ENCODE peak calls at places on chromosomes 16 and 17, in seven cellular contexts. A is cardiac fibroblast; H is activated T-cell treated with anti-CD3 and anti-CD28 coated beads, Interleukin-2, amount 50 U/mL, for 72 hours; X is SK-MEL-5; D is caudate nucleus; S is HTR-8/SVneo; L is breast epithelium. F is an unnamed sample.

GRCh38 chr17:3916013-3916696 is at the start of gene P2RX1:
- DNase-seq in A (peak), H (peak), X (no peak), D (no peak), S (no peak), L (no peak), F (peak)

GRCh38 chr16:48542020-48542473 is 67.9 kb downstream of the N4BP1 start:
- DNase-seq in A (peak), H (no peak), X (peak), D (peak), S (peak), L (peak), F (peak)

GRCh38 chr17:45424769-45425124 is 7.9 kb downstream of the ARHGAP27 start:
- DNase-seq in A (no peak), H (no peak), X (no peak), D (no peak), S (no peak), L (no peak), F (no peak)

GRCh38 chr17:50272711-50273653 is 1.3 kb upstream of the TMEM92 start:
- DNase-seq in A (peak), H (peak), X (peak), D (no peak), S (peak), L (no peak), F (peak)

GRCh38 chr16:23976091-23977001 is 140.6 kb downstream of the PRKCB start:
- DNase-seq in A (no peak), H (peak), X (no peak), D (no peak), S (no peak), L (no peak), F (no peak)

GRCh38 chr16:56601325-56601724 is 7.1 kb upstream of the MT2A start:
- DNase-seq in A (no peak), H (no peak), X (no peak), D (no peak), S (no peak), L (no peak), F (no peak)

GRCh38 chr17:17064322-17064721 is 22.1 kb downstream of the MPRIP start:
- DNase-seq in A (no peak), H (no peak), X (no peak), D (no peak), S (no peak), L (no peak), F (no peak)

GRCh38 chr16:49019081-49019633 is 262.5 kb downstream of the CBLN1 start:
- DNase-seq in A (no peak), H (no peak), X (no peak), D (no peak), S (no peak), L (no peak), F (no peak)

GRCh38 chr16:22797551-22797950 is 16.4 kb upstream of the HS3ST2 start:
- DNase-seq in A (no peak), H (no peak), X (no peak), D (no peak), S (no peak), L (no peak), F (no peak)

GRCh38 chr16:81645303-81645702 is 133.8 kb upstream of the PLCG2 start:
- DNase-seq in A (peak), H (no peak), X (no peak), D (peak), S (peak), L (peak), F (no peak)

GRCh38 chr17:67038861-67039365 is 5.4 kb upstream of the CACNG1 start:
- DNase-seq in A (no peak), H (no peak), X (no peak), D (no peak), S (no peak), L (no peak), F (no peak)

GRCh38 chr17:51657224-51657623 is 396.9 kb downstream of the UTP18 start:
- DNase-seq in A (no peak), H (no peak), X (no peak), D (no peak), S (no peak), L (no peak), F (no peak)

GRCh38 chr16:2388875-2389433 is 40.3 kb upstream of the CCNF start:
- DNase-seq in A (no peak), H (no peak), X (no peak), D (no peak), S (no peak), L (no peak), F (no peak)

GRCh38 chr17:17841620-17842025 is 4.8 kb upstream of the SREBF1 start:
- DNase-seq in A (no peak), H (no peak), X (no peak), D (no peak), S (no peak), L (no peak), F (peak)

GRCh38 chr17:5788266-5788900 is 204.1 kb upstream of the NLRP1 start:
- DNase-seq in A (no peak), H (no peak), X (no peak), D (no peak), S (no peak), L (no peak), F (no peak)

GRCh38 chr17:3966720-3967363 is 2.6 kb upstream of the ATP2A3 start:
- DNase-seq in A (no peak), H (no peak), X (no peak), D (no peak), S (no peak), L (no peak), F (no peak)

GRCh38 chr17:68600123-68600880 is 865 bp downstream of the FAM20A start:
- DNase-seq in A (peak), H (peak), X (no peak), D (no peak), S (no peak), L (no peak), F (no peak)

GRCh38 chr17:73722163-73722562 is 77.9 kb upstream of the SDK2 start:
- DNase-seq in A (no peak), H (peak), X (no peak), D (no peak), S (no peak), L (no peak), F (no peak)

GRCh38 chr16:68380348-68380670 is 68.0 kb downstream of the SMPD3 start:
- DNase-seq in A (no peak), H (no peak), X (no peak), D (no peak), S (no peak), L (no peak), F (no peak)

GRCh38 chr17:80774146-80774545 is 217.5 kb upstream of the CHMP6 start:
- DNase-seq in A (no peak), H (no peak), X (no peak), D (no peak), S (no peak), L (no peak), F (no peak)

GRCh38 chr17:76921340-76922036 is 53.3 kb downstream of the MGAT5B start:
- DNase-seq in A (no peak), H (no peak), X (no peak), D (no peak), S (no peak), L (no peak), F (no peak)

GRCh38 chr16:80659865-80660264 is 119.1 kb downstream of the DYNLRB2 start:
- DNase-seq in A (no peak), H (no peak), X (no peak), D (no peak), S (no peak), L (no peak), F (no peak)

GRCh38 chr16:11405331-11406176 is 60.3 kb downstream of the RMI2 start:
- DNase-seq in A (peak), H (peak), X (peak), D (no peak), S (peak), L (no peak), F (peak)